ENCODE peak calls at places on chromosomes 1 and 21, in five cellular contexts. I, F, P, Z and J are unnamed samples.

GRCh38 chr1:16971330-16972209 is 8.8 kb downstream of the MFAP2 start:
- DNase-seq in Z (no peak), P (peak; percentile 83), I (no peak), F (peak; percentile 43), J (peak; percentile 75)

GRCh38 chr1:167707942-167708341 is 13.8 kb upstream of the MPZL1 start:
- DNase-seq in I (no peak), Z (no peak), P (no peak), F (no peak), J (no peak)

GRCh38 chr1:116556289-116557006 is 14.4 kb downstream of the CD58 start:
- DNase-seq in P (peak; percentile 92), Z (no peak), F (peak; percentile 97), I (no peak), J (peak; percentile 99)

GRCh38 chr21:29504751-29505321 is 206.1 kb downstream of the BACH1 start:
- DNase-seq in P (peak; percentile 22), F (peak; percentile 50), I (no peak), Z (no peak), J (peak; percentile 42)

GRCh38 chr1:57067863-57068262 is 102.0 kb upstream of the C8B start:
- DNase-seq in Z (no peak), F (peak; percentile 6), I (no peak), P (no peak), J (peak; percentile 4)

GRCh38 chr1:9690440-9691107 is 39.0 kb downstream of the PIK3CD start:
- DNase-seq in I (no peak), Z (no peak), P (peak; percentile 34), F (no peak), J (no peak)

GRCh38 chr1:43270421-43271095 is 775 bp downstream of the TMEM125 start:
- DNase-seq in Z (no peak), P (no peak), I (no peak), F (no peak), J (peak; percentile 8)

GRCh38 chr1:202143768-202144509 is 598 bp downstream of the ARL8A start:
- DNase-seq in P (peak; percentile 35), F (peak; percentile 25), Z (peak; percentile 48), I (peak; percentile 34), J (peak; percentile 60)

GRCh38 chr1:156815307-156815826 is 1.3 kb downstream of the SH2D2A start:
- DNase-seq in F (peak; percentile 77), P (peak; percentile 94), I (no peak), Z (no peak), J (peak; percentile 94)

GRCh38 chr1:163410073-163410522 is 88.3 kb downstream of the NUF2 start:
- DNase-seq in Z (peak; percentile 59), P (peak; percentile 61), I (peak; percentile 67), F (peak; percentile 71), J (peak; percentile 51)

GRCh38 chr1:92792340-92792782 is 7.5 kb upstream of the EVI5 start:
- DNase-seq in P (no peak), F (no peak), I (no peak), Z (no peak), J (peak; percentile 16)

GRCh38 chr1:211752951-211753486 is 77.5 kb downstream of the LPGAT1 start:
- DNase-seq in F (no peak), I (no peak), Z (no peak), P (no peak), J (no peak)

GRCh38 chr1:58824753-58825389 is 41.0 kb upstream of the JUN start:
- DNase-seq in P (no peak), F (no peak), Z (no peak), I (no peak), J (no peak)

GRCh38 chr1:74995848-74996247 is 138.3 kb upstream of the LHX8 start:
- DNase-seq in I (no peak), P (no peak), F (no peak), Z (no peak), J (no peak)

GRCh38 chr1:92960395-92961130 is 699 bp downstream of the DIPK1A start:
- DNase-seq in F (peak; percentile 84), P (peak; percentile 89), Z (peak; percentile 79), I (peak; percentile 33), J (peak; percentile 94)

GRCh38 chr1:171188388-171189266 is 3.5 kb downstream of the FMO2 start:
- DNase-seq in I (peak; percentile 9), P (peak; percentile 60), Z (peak; percentile 77), F (peak; percentile 85), J (peak; percentile 74)

GRCh38 chr1:190436615-190437014 is 41.0 kb downstream of the BRINP3 start:
- DNase-seq in I (no peak), P (peak; percentile 75), F (peak; percentile 58), Z (no peak), J (peak; percentile 3)

GRCh38 chr1:2091611-2092604 is 41.7 kb downstream of the PRKCZ start:
- DNase-seq in F (peak; percentile 9), P (peak; percentile 48), Z (no peak), I (peak; percentile 61), J (peak; percentile 58)

GRCh38 chr1:169711469-169712308 is at the start of gene SELL:
- DNase-seq in Z (peak; percentile 76), F (peak; percentile 84), I (peak; percentile 55), P (peak; percentile 76), J (peak; percentile 80)